ENCODE peak calls at places on chromosome 6, in seven cellular contexts. S, O, K, U, M, J and N are unnamed samples.

GRCh38 chr6:138774370-138774769 is 801 bp downstream of the CCDC28A start:
- DNase-seq in M (no peak), J (no peak), O (no peak), U (no peak), S (no peak), K (no peak), N (no peak)

GRCh38 chr6:99253271-99253670 is 96.2 kb downstream of the FAXC start:
- DNase-seq in S (no peak), K (no peak), O (no peak), J (no peak), M (no peak), U (no peak), N (no peak)

GRCh38 chr6:84332139-84333034 is 104.9 kb upstream of the CEP162 start:
- DNase-seq in O (no peak), S (no peak), U (no peak), M (no peak), J (no peak), K (peak; percentile 77), N (no peak)

GRCh38 chr6:108484016-108484415 is 76.7 kb upstream of the FOXO3 start:
- DNase-seq in O (no peak), U (no peak), K (no peak), J (no peak), S (no peak), M (no peak), N (no peak)

GRCh38 chr6:43269273-43270007 is 26.2 kb downstream of the TTBK1 start:
- DNase-seq in M (no peak), U (peak; percentile 38), J (no peak), S (no peak), K (no peak), O (no peak), N (no peak)

GRCh38 chr6:139029470-139030210 is 1.1 kb downstream of the ABRACL start:
- DNase-seq in K (no peak), M (no peak), S (peak; percentile 2), O (peak; percentile 63), U (peak; percentile 45), J (no peak), N (peak; percentile 66)

GRCh38 chr6:167795874-167796667 is 30.6 kb upstream of the AFDN start:
- DNase-seq in K (no peak), U (peak; percentile 70), S (no peak), O (no peak), M (no peak), J (no peak), N (peak; percentile 74)

GRCh38 chr6:140929121-140929520 is 1203.6 kb upstream of the GJE1 start:
- DNase-seq in O (no peak), S (no peak), J (no peak), U (no peak), K (no peak), M (no peak), N (no peak)

GRCh38 chr6:111805511-111806181 is 67.6 kb downstream of the FYN start:
- DNase-seq in S (no peak), M (peak; percentile 64), U (no peak), J (no peak), O (peak; percentile 69), K (peak; percentile 70), N (no peak)

GRCh38 chr6:114342826-114343781 is at the start of gene HS3ST5:
- DNase-seq in S (no peak), M (no peak), O (peak; percentile 7), U (peak; percentile 88), K (peak; percentile 43), J (no peak), N (peak; percentile 93)

GRCh38 chr6:27312146-27312949 is at the start of gene POM121L2:
- DNase-seq in U (peak; percentile 89), J (no peak), O (peak; percentile 63), K (peak; percentile 66), S (peak; percentile 42), M (peak; percentile 57), N (peak; percentile 67)

GRCh38 chr6:159214281-159214680 is 45.1 kb downstream of the FNDC1 start:
- DNase-seq in U (no peak), O (peak; percentile 2), J (no peak), M (no peak), S (no peak), K (no peak), N (no peak)

GRCh38 chr6:76774750-76775396 is 688.4 kb downstream of the HTR1B start:
- DNase-seq in M (no peak), O (peak; percentile 40), K (no peak), U (no peak), S (no peak), J (no peak), N (no peak)

DNA sequence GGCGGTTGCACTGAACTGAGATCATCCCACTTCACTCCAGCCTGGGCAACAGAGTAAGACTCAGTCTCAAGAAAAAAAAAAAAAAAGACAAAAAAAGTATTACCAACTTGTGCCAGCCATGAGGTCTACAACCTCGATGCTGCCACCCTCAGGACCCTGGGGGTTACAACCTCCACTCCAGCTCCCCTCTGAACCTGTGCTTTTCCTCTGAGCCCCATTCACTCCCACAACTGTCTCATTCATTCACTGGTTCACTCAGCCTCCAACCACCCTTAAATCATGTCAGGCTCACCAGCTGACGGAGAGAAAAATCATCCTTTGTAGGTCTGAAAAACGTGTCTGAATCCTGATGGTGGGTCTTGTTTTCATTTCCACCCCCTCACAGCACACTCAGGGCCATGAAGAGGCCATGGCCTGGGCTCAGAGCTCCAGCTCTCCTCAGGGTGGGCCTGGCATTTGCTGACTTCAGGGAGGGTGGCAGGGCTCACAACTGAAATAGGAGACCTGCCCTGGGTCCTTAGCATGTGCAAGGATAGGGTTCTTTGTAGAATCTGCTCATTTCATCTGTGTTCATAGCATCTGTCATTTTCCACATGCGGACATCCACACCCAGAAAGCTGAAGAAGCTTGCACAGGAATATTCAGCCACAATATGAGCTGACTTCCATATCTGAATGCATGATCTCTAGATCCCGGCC is 1.9 kb upstream of the ULBP1 start:
- DNase-seq in K (no peak), J (no peak), O (peak; percentile 15), M (peak; percentile 39), U (peak; percentile 64), S (no peak), N (no peak)
- TF ChIP-seq CTCF in K (peak; percentile 31), J (peak; percentile 20), O (peak; percentile 12), M (peak; percentile 54), U (peak; percentile 59), S (peak; percentile 45), N (no peak)

DNA sequence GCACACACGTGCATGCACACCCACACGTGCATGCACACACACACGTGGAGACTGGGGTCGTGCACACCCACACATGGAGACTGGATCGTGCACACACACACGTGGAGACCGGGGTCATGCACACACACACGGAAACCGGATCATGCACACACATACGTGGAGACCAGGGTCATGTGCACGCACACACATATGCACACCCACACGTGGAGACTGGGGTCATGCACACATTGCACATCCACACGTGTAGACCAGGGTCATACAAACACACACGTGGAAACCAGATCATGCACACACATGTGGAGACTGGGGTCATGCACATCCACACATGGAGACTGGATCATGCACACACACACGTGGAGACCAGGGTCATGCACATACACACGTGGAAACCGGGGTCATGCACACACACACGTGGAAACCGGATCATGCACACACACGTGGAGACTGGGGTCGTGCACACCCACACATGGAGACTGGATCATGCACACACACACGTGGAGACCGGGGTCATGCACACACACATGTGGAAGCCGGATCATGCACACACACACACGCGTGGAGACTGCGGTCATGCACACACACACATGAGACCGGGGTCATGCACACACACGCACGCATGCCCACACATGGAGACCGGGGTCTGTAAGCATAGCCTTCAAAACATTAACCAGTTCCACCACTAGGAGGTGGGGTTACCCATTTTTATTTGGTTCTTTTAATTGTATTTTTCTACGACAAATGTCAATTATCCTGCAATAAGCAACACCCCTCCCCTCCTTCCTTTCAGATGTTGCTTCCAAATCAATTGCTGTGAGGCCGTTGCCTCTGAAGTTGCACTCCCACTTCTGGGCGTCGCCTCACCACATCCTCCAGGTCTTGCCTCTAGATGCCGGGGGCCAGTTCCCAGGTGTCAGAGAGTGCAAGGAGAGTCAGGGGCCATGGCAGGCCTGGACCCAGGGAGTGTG is 95.8 kb downstream of the TMEM242 start:
- DNase-seq in M (no peak), U (no peak), K (no peak), J (no peak), O (peak; percentile 27), S (no peak), N (no peak)
- TF ChIP-seq CTCF in M (peak; percentile 19), U (peak; percentile 62), K (peak; percentile 24), J (peak; percentile 35), O (peak; percentile 44), S (peak; percentile 56), N (peak; percentile 53)

GRCh38 chr6:34867484-34867883 is 20.4 kb downstream of the TAF11 start:
- DNase-seq in O (peak; percentile 22), M (no peak), U (no peak), K (no peak), S (no peak), J (no peak), N (no peak)
- TF ChIP-seq CTCF in O (no peak), M (no peak), U (peak; percentile 37), K (no peak), S (peak; percentile 40), J (no peak), N (no peak)

DNA sequence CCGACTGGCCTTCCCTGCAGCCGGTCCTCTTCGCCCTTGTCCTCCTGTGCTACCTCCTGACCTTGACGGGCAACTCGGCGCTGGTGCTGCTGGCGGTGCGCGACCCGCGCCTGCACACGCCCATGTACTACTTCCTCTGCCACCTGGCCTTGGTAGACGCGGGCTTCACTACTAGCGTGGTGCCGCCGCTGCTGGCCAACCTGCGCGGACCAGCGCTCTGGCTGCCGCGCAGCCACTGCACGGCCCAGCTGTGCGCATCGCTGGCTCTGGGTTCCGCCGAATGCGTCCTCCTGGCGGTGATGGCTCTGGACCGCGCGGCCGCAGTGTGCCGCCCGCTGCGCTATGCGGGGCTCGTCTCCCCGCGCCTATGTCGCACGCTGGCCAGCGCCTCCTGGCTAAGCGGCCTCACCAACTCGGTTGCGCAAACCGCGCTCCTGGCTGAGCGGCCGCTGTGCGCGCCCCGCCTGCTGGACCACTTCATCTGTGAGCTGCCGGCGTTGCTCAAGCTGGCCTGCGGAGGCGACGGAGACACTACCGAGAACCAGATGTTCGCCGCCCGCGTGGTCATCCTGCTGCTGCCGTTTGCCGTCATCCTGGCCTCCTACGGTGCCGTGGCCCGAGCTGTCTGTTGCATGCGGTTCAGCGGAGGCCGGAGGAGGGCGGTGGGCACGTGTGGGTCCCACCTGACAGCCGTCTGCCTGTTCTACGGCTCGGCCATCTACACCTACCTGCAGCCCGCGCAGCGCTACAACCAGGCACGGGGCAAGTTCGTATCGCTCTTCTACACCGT is 6.1 kb downstream of the UBD start:
- DNase-seq in S (no peak), U (peak; percentile 89), K (peak; percentile 44), M (no peak), J (peak; percentile 21), O (peak; percentile 68), N (peak; percentile 84)
- TF ChIP-seq CTCF in S (peak; percentile 34), U (peak; percentile 42), K (no peak), M (no peak), J (peak; percentile 3), O (peak; percentile 12), N (no peak)

DNA sequence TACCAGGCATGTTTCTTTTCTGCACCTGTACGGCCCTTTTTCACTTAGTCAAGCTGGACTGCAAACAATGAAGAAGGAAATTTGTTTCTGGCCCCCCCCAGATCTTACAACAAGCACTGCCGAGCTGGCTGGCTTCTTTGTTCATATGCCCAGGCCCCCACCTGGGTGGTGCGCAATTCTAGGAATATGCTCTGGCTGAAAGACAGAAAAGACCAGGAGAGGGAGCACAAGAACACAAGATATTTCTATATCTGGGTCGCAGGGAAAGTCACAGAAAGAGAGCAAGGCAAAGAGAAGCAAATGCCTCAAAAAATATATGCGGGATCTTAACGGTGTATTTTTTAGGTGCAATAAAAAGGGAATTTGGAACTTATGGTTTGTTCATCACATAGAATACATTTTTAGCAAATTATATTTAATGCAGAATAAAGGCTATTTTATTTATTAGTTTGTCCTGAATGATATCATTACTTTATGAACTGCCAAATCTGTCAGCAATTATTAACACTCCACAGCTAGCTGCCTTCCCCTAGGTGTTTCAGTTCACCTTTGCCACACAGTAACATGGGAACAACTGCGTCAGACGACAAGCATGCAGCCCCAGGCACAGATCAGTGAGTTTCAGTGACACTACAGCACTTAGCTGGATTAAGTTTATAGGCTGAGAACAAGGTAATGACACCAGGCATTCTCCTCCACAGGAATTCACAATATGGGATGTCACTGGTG is 76.5 kb downstream of the GJA10 start:
- DNase-seq in M (no peak), O (peak; percentile 59), K (no peak), U (no peak), S (no peak), J (no peak), N (peak; percentile 49)
- TF ChIP-seq CTCF in M (no peak), O (peak; percentile 41), K (peak; percentile 36), U (peak; percentile 51), S (peak; percentile 80), J (peak; percentile 77), N (no peak)